ENCODE peak calls at places on chromosome 19, in seven cellular contexts. X is OCI-LY7, O is GM23338, K is fibroblast of lung, D is A549, P is cardiac muscle cell, J is sigmoid colon. L is an unnamed sample.
A peak's percentile ranks its signal among the peaks of the same experiment; 100 is the strongest.

GRCh38 chr19:35756373-35757230 is at the start of gene HSPB6:
- DNase-seq in J (peak; percentile 90), X (no peak), D (no peak), K (peak; percentile 91), P (peak; percentile 83), O (peak; percentile 70), L (peak; percentile 73)

GRCh38 chr19:31145021-31145420 is 204.2 kb downstream of the TSHZ3 start:
- DNase-seq in O (no peak), J (no peak), K (no peak), X (no peak), P (no peak), D (no peak), L (no peak)

GRCh38 chr19:40612831-40613668 is 11.9 kb downstream of the LTBP4 start:
- DNase-seq in P (peak; percentile 31), J (no peak), K (no peak), O (peak; percentile 93), X (peak; percentile 87), D (peak; percentile 85), L (peak; percentile 66)

GRCh38 chr19:7998081-7998480 is 7.4 kb downstream of the ELAVL1 start:
- DNase-seq in P (no peak), O (no peak), D (no peak), X (no peak), K (peak; percentile 5), J (no peak), L (no peak)

GRCh38 chr19:617551-618246 is 15.6 kb downstream of the POLRMT start:
- DNase-seq in P (no peak), X (no peak), J (no peak), O (no peak), D (no peak), K (no peak), L (no peak)

GRCh38 chr19:33235269-33235995 is 9.8 kb upstream of the SLC7A10 start:
- DNase-seq in D (peak; percentile 88), X (peak; percentile 68), O (peak; percentile 95), P (peak; percentile 75), J (peak; percentile 85), K (peak; percentile 66), L (peak; percentile 69)

GRCh38 chr19:42488783-42489521 is 39.3 kb downstream of the CEACAM1 start:
- DNase-seq in O (no peak), X (no peak), D (peak; percentile 46), K (no peak), J (no peak), P (no peak), L (no peak)

GRCh38 chr19:29121684-29122083 is 91.3 kb downstream of the UQCRFS1 start:
- DNase-seq in P (peak; percentile 6), K (no peak), D (peak; percentile 31), X (no peak), O (peak; percentile 66), J (no peak), L (no peak)

GRCh38 chr19:12792048-12792852 is 964 bp downstream of the JUNB start:
- DNase-seq in D (peak; percentile 60), O (peak; percentile 94), X (peak; percentile 91), P (peak; percentile 67), J (peak; percentile 89), K (peak; percentile 67), L (peak; percentile 55)

GRCh38 chr19:31641591-31641990 is 292.4 kb upstream of the TSHZ3 start:
- DNase-seq in X (no peak), P (no peak), D (no peak), J (no peak), K (no peak), O (no peak), L (no peak)

GRCh38 chr19:24000656-24001055 is 86.0 kb downstream of the ZNF726 start:
- DNase-seq in P (no peak), X (no peak), K (no peak), D (no peak), J (no peak), O (no peak), L (no peak)

GRCh38 chr19:31232871-31233270 is 116.4 kb downstream of the TSHZ3 start:
- DNase-seq in P (peak; percentile 88), J (no peak), X (no peak), O (no peak), D (no peak), K (peak; percentile 97), L (peak; percentile 76)

GRCh38 chr19:10672529-10673150 is 18.5 kb downstream of the ILF3 start:
- DNase-seq in X (no peak), K (peak; percentile 64), P (peak; percentile 15), D (no peak), O (no peak), J (no peak), L (peak; percentile 63)

GRCh38 chr19:52991484-52991883 is 22.2 kb upstream of the ERVV-1 start:
- DNase-seq in J (no peak), O (no peak), K (peak; percentile 52), P (peak; percentile 50), D (no peak), X (no peak), L (peak; percentile 47)

GRCh38 chr19:41328157-41328817 is 18.3 kb downstream of the CCDC97 start:
- DNase-seq in K (peak; percentile 34), O (no peak), J (no peak), P (no peak), X (no peak), D (peak; percentile 56), L (peak; percentile 80)

GRCh38 chr19:50836543-50837195 is 3.3 kb upstream of the KLK15 start:
- DNase-seq in X (no peak), D (no peak), P (no peak), O (peak; percentile 49), J (no peak), K (no peak), L (no peak)

GRCh38 chr19:30263719-30264440 is 108.3 kb upstream of the ZNF536 start:
- DNase-seq in P (no peak), D (no peak), J (no peak), O (no peak), X (no peak), K (no peak), L (no peak)

GRCh38 chr19:4077800-4078683 is 11.3 kb upstream of the ZBTB7A start:
- DNase-seq in D (no peak), K (peak; percentile 33), P (peak; percentile 60), J (peak; percentile 89), O (peak; percentile 69), X (peak; percentile 55), L (peak; percentile 35)

GRCh38 chr19:29630661-29631060 is 24.6 kb downstream of the POP4 start:
- DNase-seq in O (no peak), P (no peak), K (no peak), X (no peak), J (peak; percentile 9), D (no peak), L (no peak)

GRCh38 chr19:30158893-30159245 is 213.3 kb upstream of the ZNF536 start:
- DNase-seq in K (no peak), J (no peak), O (no peak), D (no peak), X (no peak), P (no peak), L (no peak)

GRCh38 chr19:58569191-58569942 is 3.8 kb downstream of the MZF1 start:
- DNase-seq in K (no peak), X (no peak), P (no peak), D (no peak), J (peak; percentile 50), O (no peak), L (no peak)

GRCh38 chr19:43624933-43625332 is 5.5 kb upstream of the ZNF428 start:
- DNase-seq in O (peak; percentile 97), D (peak; percentile 49), K (peak; percentile 41), J (no peak), P (peak; percentile 57), X (peak; percentile 92), L (peak; percentile 37)

GRCh38 chr19:31073485-31074221 is 275.6 kb downstream of the TSHZ3 start:
- DNase-seq in P (no peak), D (no peak), K (no peak), X (no peak), O (peak; percentile 13), J (no peak), L (no peak)

GRCh38 chr19:36041831-36042230 is 9.2 kb upstream of the CLIP3 start:
- DNase-seq in P (peak; percentile 97), X (no peak), D (peak; percentile 72), O (peak; percentile 57), K (peak; percentile 79), J (no peak), L (peak; percentile 76)

GRCh38 chr19:15300533-15301194 is 31.7 kb downstream of the BRD4 start:
- DNase-seq in K (peak; percentile 89), D (peak; percentile 19), J (no peak), P (peak; percentile 83), O (no peak), X (peak; percentile 64), L (peak; percentile 94)

GRCh38 chr19:19696386-19696785 is 27.7 kb downstream of the ZNF101 start:
- DNase-seq in K (no peak), J (no peak), D (no peak), P (no peak), X (no peak), O (peak; percentile 7), L (no peak)
- H3K4me1 ChIP-seq in K (no peaks in the 10 kb centered on the region), J (no peaks in the 10 kb centered on the region), D (no peaks in the 10 kb centered on the region), P (no peaks in the 10 kb centered on the region), X (no peaks in the 10 kb centered on the region), O (no peaks in the 10 kb centered on the region), L (no peaks in the 10 kb centered on the region)

GRCh38 chr19:18418034-18418724 is 1.0 kb upstream of the SSBP4 start:
- DNase-seq in X (no peak), K (no peak), J (no peak), P (no peak), O (no peak), D (no peak), L (no peak)
- H3K4me1 ChIP-seq in X (peaks cover 76% of the 10 kb centered on the region), K (peaks cover 43% of the 10 kb centered on the region), J (no peaks in the 10 kb centered on the region), P (peaks cover 13% of the 10 kb centered on the region), O (peaks cover 8% of the 10 kb centered on the region), D (peaks cover 56% of the 10 kb centered on the region), L (peaks cover 66% of the 10 kb centered on the region)

DNA sequence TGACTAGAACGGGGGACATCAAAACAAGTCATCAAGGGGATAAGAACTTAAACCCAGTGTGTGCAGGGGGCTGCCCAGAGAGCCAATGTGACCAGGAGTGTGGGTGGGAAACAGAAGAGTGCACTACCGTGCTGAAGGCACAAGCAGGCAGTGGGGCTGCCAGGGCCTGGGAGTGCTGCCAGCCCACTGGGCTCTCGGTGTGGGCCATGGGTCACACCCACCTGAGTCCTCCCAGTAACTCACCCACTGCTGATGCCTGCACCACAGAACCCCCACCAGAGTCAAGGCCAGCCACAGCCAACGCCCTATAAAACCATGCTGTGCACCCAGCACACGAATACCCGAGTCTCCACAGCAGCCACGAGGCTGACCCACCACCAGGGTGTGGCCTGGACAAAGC is 8.5 kb downstream of the MED26 start:
- DNase-seq in D (no peak), J (peak; percentile 73), O (no peak), P (no peak), K (no peak), X (no peak), L (no peak)
- H3K4me1 ChIP-seq in D (no peaks in the 10 kb centered on the region), J (no peaks in the 10 kb centered on the region), O (peaks cover 6% of the 10 kb centered on the region), P (no peaks in the 10 kb centered on the region), K (peaks cover 6% of the 10 kb centered on the region), X (peaks cover 75% of the 10 kb centered on the region), L (peaks cover 19% of the 10 kb centered on the region)

DNA sequence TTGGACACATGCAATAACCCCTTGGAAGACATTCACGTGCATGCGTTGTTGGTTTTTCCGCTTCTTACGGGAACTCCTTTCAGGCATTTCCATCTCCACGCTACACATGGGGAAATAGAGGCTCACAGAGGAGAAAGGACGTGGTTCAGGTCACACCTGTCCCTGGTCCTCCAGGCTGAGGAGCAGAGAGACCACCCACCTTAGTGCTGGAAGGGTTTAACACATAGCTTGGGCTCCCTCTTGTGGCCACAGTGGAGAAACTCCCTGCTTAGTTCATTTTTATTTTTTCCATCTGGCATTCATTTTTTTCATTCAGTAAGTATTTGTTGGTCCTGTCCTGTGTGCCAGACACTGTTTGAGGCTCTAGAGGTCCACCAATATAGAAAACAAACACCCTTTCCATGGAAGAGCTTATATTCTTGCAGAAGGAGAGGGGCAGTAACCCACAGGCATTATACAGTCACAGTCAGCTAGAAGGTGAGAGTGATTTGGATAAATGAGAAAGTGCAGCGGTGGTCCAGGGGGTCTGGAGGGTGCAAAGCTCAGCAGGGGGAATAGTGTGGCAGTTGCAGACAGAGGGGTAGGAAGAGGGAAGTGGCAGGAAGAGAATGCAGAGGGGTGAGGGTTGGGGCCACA is 24.2 kb upstream of the TTYH1 start:
- DNase-seq in P (peak; percentile 77), X (peak; percentile 82), O (peak; percentile 94), K (peak; percentile 63), J (no peak), D (peak; percentile 80), L (peak; percentile 63)
- H3K4me1 ChIP-seq in P (no peaks in the 10 kb centered on the region), X (peaks cover 33% of the 10 kb centered on the region), O (peaks cover 13% of the 10 kb centered on the region), K (no peaks in the 10 kb centered on the region), J (no peaks in the 10 kb centered on the region), D (peaks cover 5% of the 10 kb centered on the region), L (no peaks in the 10 kb centered on the region)